ENCODE peak calls at places on chromosome 10, in seven cellular contexts. One of them, this sample, is unnamed.

GRCh38 chr10:102704915-102705314 is 9.3 kb downstream of the ARL3 start:
- DNase-seq in GM23248: peak; percentile 38
- DNase-seq in T-helper 1 cell: no peak
- DNase-seq in hypothalamus: no peak
- DNase-seq in ELR: peak; percentile 87
- DNase-seq in mucosa of descending colon: no peak
- DNase-seq in activated gamma-delta T cell: no peak
- DNase-seq in this sample: no peak

GRCh38 chr10:4568086-4568485 is 257.9 kb upstream of the AKR1E2 start:
- DNase-seq in T-helper 1 cell: no peak
- DNase-seq in hypothalamus: no peak
- DNase-seq in activated gamma-delta T cell: no peak
- DNase-seq in ELR: no peak
- DNase-seq in mucosa of descending colon: no peak
- DNase-seq in GM23248: no peak
- DNase-seq in this sample: no peak

GRCh38 chr10:46291817-46292572 is 5.2 kb downstream of the ANTXRL start:
- DNase-seq in activated gamma-delta T cell: no peak
- DNase-seq in hypothalamus: no peak
- DNase-seq in T-helper 1 cell: no peak
- DNase-seq in ELR: no peak
- DNase-seq in GM23248: peak; percentile 23
- DNase-seq in mucosa of descending colon: peak; percentile 40
- DNase-seq in this sample: no peak

GRCh38 chr10:3803884-3804741 is 19.1 kb upstream of the KLF6 start:
- DNase-seq in ELR: peak; percentile 49
- DNase-seq in T-helper 1 cell: peak; percentile 55
- DNase-seq in GM23248: peak; percentile 78
- DNase-seq in activated gamma-delta T cell: no peak
- DNase-seq in mucosa of descending colon: no peak
- DNase-seq in hypothalamus: no peak
- DNase-seq in this sample: no peak

GRCh38 chr10:33326897-33327296 is 7.6 kb downstream of the NRP1 start:
- DNase-seq in GM23248: peak; percentile 39
- DNase-seq in T-helper 1 cell: no peak
- DNase-seq in mucosa of descending colon: no peak
- DNase-seq in hypothalamus: no peak
- DNase-seq in ELR: no peak
- DNase-seq in activated gamma-delta T cell: no peak
- DNase-seq in this sample: no peak

GRCh38 chr10:43396928-43397624 is 11.9 kb downstream of the HNRNPF start:
- DNase-seq in ELR: peak; percentile 95
- DNase-seq in activated gamma-delta T cell: peak; percentile 68
- DNase-seq in T-helper 1 cell: peak; percentile 72
- DNase-seq in mucosa of descending colon: peak; percentile 95
- DNase-seq in GM23248: peak; percentile 83
- DNase-seq in hypothalamus: peak; percentile 81
- DNase-seq in this sample: peak; percentile 96

GRCh38 chr10:118870467-118871243 is 115.9 kb upstream of the CACUL1 start:
- DNase-seq in GM23248: peak; percentile 81
- DNase-seq in hypothalamus: peak; percentile 40
- DNase-seq in mucosa of descending colon: no peak
- DNase-seq in activated gamma-delta T cell: no peak
- DNase-seq in ELR: peak; percentile 84
- DNase-seq in T-helper 1 cell: no peak
- DNase-seq in this sample: no peak

GRCh38 chr10:116112232-116113231 is 160.5 kb downstream of the GFRA1 start:
- DNase-seq in mucosa of descending colon: no peak
- DNase-seq in ELR: peak; percentile 11
- DNase-seq in hypothalamus: no peak
- DNase-seq in T-helper 1 cell: no peak
- DNase-seq in GM23248: no peak
- DNase-seq in activated gamma-delta T cell: no peak
- DNase-seq in this sample: no peak

GRCh38 chr10:33465747-33466146 is 131.3 kb upstream of the NRP1 start:
- DNase-seq in hypothalamus: no peak
- DNase-seq in mucosa of descending colon: no peak
- DNase-seq in ELR: no peak
- DNase-seq in GM23248: peak; percentile 22
- DNase-seq in activated gamma-delta T cell: no peak
- DNase-seq in T-helper 1 cell: no peak
- DNase-seq in this sample: no peak

GRCh38 chr10:72338180-72338579 is 16.5 kb downstream of the DNAJB12 start:
- DNase-seq in hypothalamus: no peak
- DNase-seq in T-helper 1 cell: no peak
- DNase-seq in GM23248: no peak
- DNase-seq in ELR: no peak
- DNase-seq in activated gamma-delta T cell: no peak
- DNase-seq in mucosa of descending colon: no peak
- DNase-seq in this sample: no peak

GRCh38 chr10:102776779-102777417 is 33.1 kb downstream of the WBP1L start:
- DNase-seq in GM23248: peak; percentile 96
- DNase-seq in T-helper 1 cell: no peak
- DNase-seq in activated gamma-delta T cell: no peak
- DNase-seq in hypothalamus: peak; percentile 51
- DNase-seq in ELR: peak; percentile 91
- DNase-seq in mucosa of descending colon: no peak
- DNase-seq in this sample: peak; percentile 31

GRCh38 chr10:101001225-101002035 is 1.8 kb downstream of the LZTS2 start:
- DNase-seq in hypothalamus: peak; percentile 83
- DNase-seq in T-helper 1 cell: no peak
- DNase-seq in mucosa of descending colon: peak; percentile 71
- DNase-seq in activated gamma-delta T cell: no peak
- DNase-seq in GM23248: peak; percentile 97
- DNase-seq in ELR: peak; percentile 91
- DNase-seq in this sample: peak; percentile 67

GRCh38 chr10:98374176-98374969 is 40.6 kb downstream of the PYROXD2 start:
- DNase-seq in ELR: peak; percentile 77
- DNase-seq in GM23248: peak; percentile 88
- DNase-seq in hypothalamus: no peak
- DNase-seq in T-helper 1 cell: no peak
- DNase-seq in mucosa of descending colon: no peak
- DNase-seq in activated gamma-delta T cell: no peak
- DNase-seq in this sample: no peak

GRCh38 chr10:104254493-104255243 is at the start of gene GSTO1:
- DNase-seq in hypothalamus: peak; percentile 47
- DNase-seq in GM23248: peak; percentile 82
- DNase-seq in mucosa of descending colon: peak; percentile 85
- DNase-seq in T-helper 1 cell: peak; percentile 42
- DNase-seq in ELR: peak; percentile 87
- DNase-seq in activated gamma-delta T cell: peak; percentile 36
- DNase-seq in this sample: peak; percentile 81

GRCh38 chr10:24874133-24874532 is 78.3 kb downstream of the PRTFDC1 start:
- DNase-seq in T-helper 1 cell: no peak
- DNase-seq in activated gamma-delta T cell: no peak
- DNase-seq in mucosa of descending colon: no peak
- DNase-seq in ELR: no peak
- DNase-seq in GM23248: no peak
- DNase-seq in hypothalamus: no peak
- DNase-seq in this sample: no peak

GRCh38 chr10:124875596-124875995 is 66.3 kb upstream of the ZRANB1 start:
- DNase-seq in GM23248: peak; percentile 74
- DNase-seq in T-helper 1 cell: no peak
- DNase-seq in activated gamma-delta T cell: no peak
- DNase-seq in mucosa of descending colon: no peak
- DNase-seq in ELR: peak; percentile 76
- DNase-seq in hypothalamus: no peak
- DNase-seq in this sample: no peak

GRCh38 chr10:50558368-50558767 is 65.4 kb downstream of the SGMS1 start:
- DNase-seq in GM23248: no peak
- DNase-seq in mucosa of descending colon: no peak
- DNase-seq in ELR: no peak
- DNase-seq in activated gamma-delta T cell: no peak
- DNase-seq in hypothalamus: no peak
- DNase-seq in T-helper 1 cell: no peak
- DNase-seq in this sample: no peak

GRCh38 chr10:59325116-59325515 is 37.2 kb downstream of the FAM13C start:
- DNase-seq in hypothalamus: no peak
- DNase-seq in T-helper 1 cell: no peak
- DNase-seq in GM23248: no peak
- DNase-seq in activated gamma-delta T cell: no peak
- DNase-seq in ELR: no peak
- DNase-seq in mucosa of descending colon: no peak
- DNase-seq in this sample: no peak

GRCh38 chr10:122499491-122499941 is 38.2 kb downstream of the HTRA1 start:
- DNase-seq in T-helper 1 cell: no peak
- DNase-seq in activated gamma-delta T cell: no peak
- DNase-seq in GM23248: peak; percentile 88
- DNase-seq in hypothalamus: peak; percentile 23
- DNase-seq in ELR: no peak
- DNase-seq in mucosa of descending colon: no peak
- DNase-seq in this sample: peak; percentile 47

GRCh38 chr10:123558651-123559050 is 107.5 kb upstream of the GPR26 start:
- DNase-seq in activated gamma-delta T cell: no peak
- DNase-seq in mucosa of descending colon: no peak
- DNase-seq in ELR: no peak
- DNase-seq in T-helper 1 cell: no peak
- DNase-seq in GM23248: no peak
- DNase-seq in hypothalamus: no peak
- DNase-seq in this sample: no peak

GRCh38 chr10:113576853-113577252 is 24.0 kb downstream of the HABP2 start:
- DNase-seq in GM23248: peak; percentile 56
- DNase-seq in ELR: peak; percentile 21
- DNase-seq in T-helper 1 cell: no peak
- DNase-seq in activated gamma-delta T cell: no peak
- DNase-seq in mucosa of descending colon: no peak
- DNase-seq in hypothalamus: no peak
- DNase-seq in this sample: no peak

GRCh38 chr10:17585001-17585400 is 32.2 kb downstream of the HACD1 start:
- DNase-seq in GM23248: no peak
- DNase-seq in mucosa of descending colon: no peak
- DNase-seq in activated gamma-delta T cell: no peak
- DNase-seq in hypothalamus: no peak
- DNase-seq in ELR: no peak
- DNase-seq in T-helper 1 cell: no peak
- DNase-seq in this sample: no peak

GRCh38 chr10:1149793-1150637 is 93.8 kb downstream of the WDR37 start:
- DNase-seq in GM23248: no peak
- DNase-seq in activated gamma-delta T cell: no peak
- DNase-seq in hypothalamus: no peak
- DNase-seq in mucosa of descending colon: no peak
- DNase-seq in ELR: no peak
- DNase-seq in T-helper 1 cell: no peak
- DNase-seq in this sample: peak; percentile 49

GRCh38 chr10:26759008-26759407 is 61.5 kb downstream of the PDSS1 start:
- DNase-seq in ELR: no peak
- DNase-seq in mucosa of descending colon: no peak
- DNase-seq in hypothalamus: no peak
- DNase-seq in activated gamma-delta T cell: no peak
- DNase-seq in T-helper 1 cell: no peak
- DNase-seq in GM23248: no peak
- DNase-seq in this sample: no peak

GRCh38 chr10:70749756-70750155 is 35.4 kb downstream of the TBATA start:
- DNase-seq in T-helper 1 cell: no peak
- DNase-seq in hypothalamus: no peak
- DNase-seq in ELR: no peak
- DNase-seq in GM23248: no peak
- DNase-seq in mucosa of descending colon: peak; percentile 8
- DNase-seq in activated gamma-delta T cell: no peak
- DNase-seq in this sample: peak; percentile 41